ENCODE peak calls at places on chromosome 9, in seven cellular contexts. D is transverse colon; G is tibial artery; J is tibial nerve; R is upper lobe of left lung; X is CD8-positive, alpha-beta T cell; T is cardiac fibroblast. C is an unnamed sample.

GRCh38 chr9:134959126-134959970 is 41.6 kb upstream of the FCN1 start:
- DNase-seq in D (no peak), G (peak), J (no peak), R (peak), X (no peak), T (no peak), C (no peak)

GRCh38 chr9:109437286-109437685 is 60.8 kb downstream of the PTPN3 start:
- DNase-seq in D (no peak), G (no peak), J (no peak), R (no peak), X (no peak), T (no peak), C (no peak)

GRCh38 chr9:32251539-32251938 is 132.9 kb upstream of the ACO1 start:
- DNase-seq in D (peak), G (no peak), J (no peak), R (peak), X (peak), T (peak), C (peak)

GRCh38 chr9:33153001-33153400 is 14.1 kb downstream of the B4GALT1 start:
- DNase-seq in D (no peak), G (no peak), J (no peak), R (no peak), X (no peak), T (no peak), C (no peak)

GRCh38 chr9:38046669-38047300 is 22.2 kb downstream of the SHB start:
- DNase-seq in D (peak), G (no peak), J (no peak), R (peak), X (no peak), T (peak), C (no peak)

GRCh38 chr9:86454701-86455402 is 100.6 kb upstream of the TUT7 start:
- DNase-seq in D (no peak), G (no peak), J (no peak), R (no peak), X (no peak), T (peak), C (no peak)

GRCh38 chr9:110745656-110746055 is 77.1 kb downstream of the MUSK start:
- DNase-seq in D (no peak), G (peak), J (no peak), R (no peak), X (no peak), T (peak), C (no peak)

GRCh38 chr9:125439434-125440272 is 178.0 kb downstream of the GAPVD1 start:
- DNase-seq in D (no peak), G (no peak), J (no peak), R (peak), X (no peak), T (no peak), C (peak)

GRCh38 chr9:127428348-127428747 is 4.2 kb downstream of the ZNF79 start:
- DNase-seq in D (no peak), G (no peak), J (no peak), R (no peak), X (no peak), T (no peak), C (no peak)

GRCh38 chr9:3241290-3241689 is 284.5 kb downstream of the RFX3 start:
- DNase-seq in D (no peak), G (no peak), J (no peak), R (no peak), X (no peak), T (peak), C (no peak)

DNA sequence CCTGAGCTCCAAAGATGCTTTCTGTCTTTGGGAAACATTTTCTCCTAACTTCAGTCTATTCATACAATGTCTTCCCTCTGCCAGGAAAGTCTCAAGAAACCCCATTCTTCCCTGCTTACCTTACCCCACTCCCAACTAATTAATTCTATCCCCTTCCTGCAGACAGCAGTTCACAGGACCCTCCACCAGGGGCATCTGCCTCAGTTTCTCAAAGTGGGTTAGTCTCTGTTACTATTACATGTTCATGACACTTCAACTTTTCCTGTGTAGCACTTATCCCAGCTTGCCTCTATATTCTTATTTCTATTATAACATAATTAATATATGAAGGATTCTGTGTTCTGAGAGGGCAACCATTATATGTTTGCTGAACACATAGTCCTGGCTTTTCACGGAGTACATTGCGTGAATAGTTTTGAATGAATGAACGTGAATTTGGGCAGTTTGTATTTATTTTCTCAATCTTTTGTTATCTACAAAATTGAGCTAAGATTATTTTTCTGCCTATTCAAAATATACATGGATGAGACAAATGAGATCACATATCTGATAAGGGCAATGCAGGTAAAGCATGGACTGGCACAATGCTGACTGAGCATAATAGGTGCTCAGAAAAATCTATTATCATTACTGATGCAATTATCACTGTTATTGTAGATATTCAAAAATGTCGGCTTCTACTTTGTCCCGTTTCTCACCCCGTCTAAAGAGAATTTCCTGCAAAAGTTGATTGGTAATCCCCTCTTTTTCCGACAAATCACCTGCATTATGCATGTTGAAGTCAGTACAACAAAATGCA is 341.1 kb downstream of the BRINP1 start:
- DNase-seq in D (no peak), G (no peak), J (no peak), R (no peak), X (no peak), T (no peak), C (no peak)
- TF ChIP-seq CTCF in D (no peak), G (no peak), J (no peak), R (no peak), X (no peak), T (no peak), C (peak)

GRCh38 chr9:91558879-91559278 is 135.2 kb upstream of the NFIL3 start:
- DNase-seq in D (no peak), G (no peak), J (no peak), R (no peak), X (no peak), T (peak), C (no peak)
- TF ChIP-seq CTCF in D (no peak), G (no peak), J (no peak), R (no peak), X (no peak), T (no peak), C (no peak)

GRCh38 chr9:96441798-96442445 is 8.0 kb upstream of the HABP4 start:
- DNase-seq in D (no peak), G (no peak), J (no peak), R (no peak), X (no peak), T (peak), C (no peak)
- TF ChIP-seq CTCF in D (peak), G (no peak), J (no peak), R (peak), X (no peak), T (peak), C (peak)

DNA sequence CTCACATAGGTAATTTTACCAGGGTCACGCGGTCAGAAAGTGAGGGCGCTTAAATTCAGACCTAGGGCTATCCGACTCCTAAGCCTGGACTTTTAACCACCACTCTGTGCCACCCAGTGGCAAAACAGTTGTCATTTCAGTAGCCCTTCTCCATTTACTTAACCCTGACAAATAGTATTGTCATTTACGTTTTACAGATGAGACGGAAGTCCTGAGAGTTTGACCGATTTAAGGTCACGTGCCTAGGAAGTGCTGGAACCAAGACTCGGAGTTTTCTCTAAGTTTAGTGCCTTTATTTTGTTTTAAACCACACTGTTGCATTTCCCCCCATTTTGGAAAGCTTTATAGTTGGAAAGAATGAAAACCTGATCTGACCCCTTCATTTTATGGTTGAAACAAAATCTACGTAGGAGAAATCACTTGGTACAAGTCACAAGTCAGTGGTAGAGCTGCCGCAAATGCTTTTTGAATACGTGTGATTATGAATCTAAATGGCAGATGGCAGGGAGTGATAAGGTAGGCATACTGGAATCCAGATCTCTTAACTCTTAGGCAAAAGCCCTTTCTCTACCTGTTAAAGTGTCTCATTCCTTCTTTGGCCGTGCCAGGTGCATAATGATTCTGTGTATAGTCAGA is 701 bp downstream of the MRRF start:
- DNase-seq in D (peak), G (no peak), J (no peak), R (no peak), X (no peak), T (peak), C (no peak)
- TF ChIP-seq CTCF in D (peak), G (no peak), J (no peak), R (no peak), X (no peak), T (no peak), C (no peak)

DNA sequence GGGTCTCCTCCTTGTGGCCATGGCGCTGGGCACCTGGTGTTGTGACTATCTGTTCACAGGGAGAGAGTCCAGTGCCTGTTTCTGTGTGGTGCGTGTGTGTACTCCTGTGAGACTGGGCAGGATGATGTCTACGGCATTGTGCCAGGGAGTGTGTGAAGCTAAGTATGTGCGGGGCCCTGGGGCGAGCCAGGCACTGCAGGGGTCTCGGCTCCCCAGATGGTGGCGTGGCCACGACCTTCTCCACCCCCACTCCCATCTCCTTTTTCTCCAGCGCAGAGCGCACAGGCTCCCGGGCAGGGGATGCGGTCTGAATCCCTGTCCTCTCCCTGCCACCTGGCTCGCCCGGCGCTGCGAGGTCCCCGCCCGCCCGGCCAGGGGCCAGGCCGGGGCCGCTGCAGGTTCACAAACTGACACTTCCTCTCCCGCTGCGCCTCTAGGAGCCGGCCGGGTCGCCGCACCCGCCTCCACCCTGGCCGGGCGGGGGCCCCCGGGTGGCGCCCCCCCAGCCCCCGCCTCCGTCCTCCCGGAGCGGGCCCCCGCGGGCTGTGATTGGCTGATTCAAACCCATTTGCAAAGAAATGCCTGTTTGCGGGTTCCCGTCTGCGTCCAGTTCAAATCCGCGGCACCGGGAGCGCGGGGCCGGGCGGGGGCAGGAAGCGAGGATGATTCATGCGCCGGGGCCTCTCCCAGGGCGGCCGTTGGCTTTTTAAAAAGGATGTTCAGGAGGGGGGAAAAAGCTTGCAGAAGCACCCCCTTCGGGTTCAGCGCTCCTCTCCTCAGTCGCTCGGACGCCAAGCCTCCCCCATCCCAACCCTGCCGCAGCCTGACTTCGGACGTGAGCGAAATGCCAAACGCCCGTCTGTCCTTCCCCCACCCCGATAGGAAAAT is 790 bp downstream of the PHF19 start:
- DNase-seq in D (peak), G (peak), J (peak), R (peak), X (peak), T (peak), C (peak)
- TF ChIP-seq CTCF in D (no peak), G (no peak), J (no peak), R (no peak), X (no peak), T (no peak), C (no peak)

GRCh38 chr9:129596541-129597328 is 24.2 kb downstream of the C9orf50 start:
- DNase-seq in D (peak), G (peak), J (peak), R (peak), X (no peak), T (peak), C (peak)
- TF ChIP-seq CTCF in D (no peak), G (no peak), J (no peak), R (no peak), X (no peak), T (no peak), C (no peak)

DNA sequence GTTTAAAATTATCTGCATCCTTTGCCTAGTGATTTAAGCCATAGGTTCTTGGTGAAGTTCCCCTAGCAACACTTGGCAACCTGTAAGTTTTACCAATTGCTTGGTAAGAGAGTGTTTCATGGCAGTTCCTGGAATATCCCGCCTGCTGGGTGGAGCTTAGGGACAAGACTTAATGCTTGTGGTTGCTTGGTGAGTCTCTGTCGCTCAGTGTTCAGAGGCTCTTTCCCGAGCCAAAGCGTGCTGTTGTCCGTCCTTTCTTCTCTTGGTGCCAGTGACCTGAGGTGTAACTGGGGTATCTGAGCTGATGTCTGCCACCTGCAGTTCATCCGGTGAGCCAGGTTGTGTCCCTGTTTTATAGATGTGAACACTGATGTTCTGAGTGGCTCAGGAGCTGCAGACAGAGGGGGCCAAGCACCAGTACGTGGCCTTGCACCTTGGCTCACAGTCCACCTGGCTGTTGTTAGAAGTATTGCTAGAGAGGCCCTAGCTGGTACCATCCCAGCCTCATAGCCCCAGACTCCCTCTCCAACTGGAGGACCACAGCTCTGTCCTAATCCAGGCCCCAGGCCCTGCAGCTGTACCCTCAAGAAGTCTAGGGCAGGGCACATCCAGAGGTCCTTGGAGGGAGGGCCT is 16.1 kb downstream of the PHF2 start:
- DNase-seq in D (no peak), G (no peak), J (no peak), R (no peak), X (no peak), T (peak), C (no peak)
- TF ChIP-seq CTCF in D (peak), G (no peak), J (no peak), R (no peak), X (no peak), T (peak), C (peak)

GRCh38 chr9:98706651-98707103 is 2.1 kb downstream of the GABBR2 start:
- DNase-seq in D (no peak), G (no peak), J (no peak), R (no peak), X (no peak), T (peak), C (no peak)

GRCh38 chr9:98709968-98710965 is 1.5 kb upstream of the GABBR2 start:
- DNase-seq in D (no peak), G (no peak), J (no peak), R (no peak), X (no peak), T (peak), C (no peak)

GRCh38 chr9:98708103-98708932 is 417 bp downstream of the GABBR2 start:
- DNase-seq in D (no peak), G (no peak), J (no peak), R (no peak), X (no peak), T (no peak), C (peak)

GRCh38 chr9:98707158-98708102 is 1.3 kb downstream of the GABBR2 start:
- DNase-seq in D (no peak), G (no peak), J (no peak), R (peak), X (no peak), T (peak), C (peak)

GRCh38 chr9:98708933-98709911 is at the start of gene GABBR2:
- DNase-seq in D (no peak), G (no peak), J (no peak), R (no peak), X (no peak), T (no peak), C (peak)
- TF ChIP-seq CTCF in D (no peak), G (no peak), J (no peak), R (no peak), X (no peak), T (no peak), C (no peak)

GRCh38 chr9:129875181-129875611 is 39.9 kb downstream of the USP20 start:
- DNase-seq in D (no peak), G (no peak), J (no peak), R (no peak), X (peak), T (no peak), C (peak)
- TF ChIP-seq CTCF in D (no peak), G (no peak), J (no peak), R (no peak), X (no peak), T (peak), C (peak)